ENCODE peak calls at places on chromosomes 7 and 10, in five cellular contexts. A is DMS79; M is activated naive CD8-positive, alpha-beta T cell treated with anti-CD3 and anti-CD28 coated beads, Interleukin-2, amount 50 U/mL, for 16 hours; N is hepatocyte; L is stimulated activated CD4-positive, alpha-beta T cell treated with anti-CD3 and anti-CD28 coated beads, Interleukin-1b, Interleukin-23, amount 100 ng/mL, for 1 hour. S is an unnamed sample.

GRCh38 chr7:107201795-107202450 is 33.1 kb downstream of the HBP1 start:
- DNase-seq in A (no peak), M (no peak), N (peak), L (no peak), S (peak)

GRCh38 chr7:135536160-135536559 is 21.6 kb upstream of the NUP205 start:
- DNase-seq in A (no peak), M (no peak), N (peak), L (no peak), S (no peak)

GRCh38 chr10:120580651-120581259 is 123.7 kb downstream of the PLPP4 start:
- DNase-seq in A (no peak), M (no peak), N (peak), L (no peak), S (peak)

GRCh38 chr7:12434012-12434642 is 30.5 kb upstream of the VWDE start:
- DNase-seq in A (no peak), M (no peak), N (no peak), L (no peak), S (no peak)

GRCh38 chr10:12214763-12215218 is 18.8 kb downstream of the CDC123 start:
- DNase-seq in A (no peak), M (no peak), N (peak), L (no peak), S (peak)

GRCh38 chr10:48286356-48286755 is 11.9 kb upstream of the FRMPD2 start:
- DNase-seq in A (no peak), M (no peak), N (no peak), L (no peak), S (no peak)

GRCh38 chr10:75951026-75951589 is 519.7 kb downstream of the LRMDA start:
- DNase-seq in A (no peak), M (no peak), N (no peak), L (no peak), S (no peak)

GRCh38 chr7:117322741-117323584 is at the start of gene WNT2:
- DNase-seq in A (no peak), M (no peak), N (peak), L (no peak), S (no peak)

GRCh38 chr7:112596260-112596659 is 115.5 kb downstream of the LSMEM1 start:
- DNase-seq in A (no peak), M (no peak), N (no peak), L (no peak), S (no peak)

GRCh38 chr7:33886100-33886623 is 19.2 kb upstream of the BMPER start:
- DNase-seq in A (no peak), M (no peak), N (peak), L (no peak), S (peak)

GRCh38 chr7:96199421-96199820 is 122.5 kb downstream of the SLC25A13 start:
- DNase-seq in A (no peak), M (no peak), N (no peak), L (no peak), S (no peak)

GRCh38 chr10:52446391-52446790 is 132.3 kb downstream of the DKK1 start:
- DNase-seq in A (no peak), M (no peak), N (no peak), L (no peak), S (no peak)

GRCh38 chr7:138776156-138776833 is 21.5 kb upstream of the TMEM213 start:
- DNase-seq in A (no peak), M (no peak), N (no peak), L (no peak), S (peak)

GRCh38 chr7:116990056-116990455 is 36.8 kb downstream of the ST7 start:
- DNase-seq in A (no peak), M (no peak), N (no peak), L (no peak), S (no peak)

GRCh38 chr7:604038-604883 is 84.6 kb upstream of the PDGFA start:
- DNase-seq in A (no peak), M (peak), N (no peak), L (peak), S (no peak)

GRCh38 chr10:86443936-86444335 is 77.3 kb upstream of the GRID1 start:
- DNase-seq in A (no peak), M (no peak), N (no peak), L (no peak), S (no peak)

GRCh38 chr10:77247076-77247561 is 390.5 kb downstream of the KCNMA1 start:
- DNase-seq in A (peak), M (no peak), N (peak), L (no peak), S (peak)

GRCh38 chr10:118980135-118980865 is 49.2 kb upstream of the NANOS1 start:
- DNase-seq in A (no peak), M (no peak), N (no peak), L (no peak), S (no peak)

GRCh38 chr10:132434405-132435005 is 37.5 kb downstream of the PWWP2B start:
- DNase-seq in A (no peak), M (peak), N (no peak), L (no peak), S (no peak)

GRCh38 chr10:70588255-70588654 is 14.3 kb downstream of the PRF1 start:
- DNase-seq in A (no peak), M (no peak), N (no peak), L (no peak), S (no peak)

GRCh38 chr7:24715171-24715570 is 42.1 kb downstream of the GSDME start:
- DNase-seq in A (no peak), M (no peak), N (no peak), L (no peak), S (no peak)

GRCh38 chr10:112835933-112836564 is 114.0 kb upstream of the TCF7L2 start:
- DNase-seq in A (no peak), M (no peak), N (no peak), L (no peak), S (no peak)

GRCh38 chr7:107725138-107725740 is 18.7 kb upstream of the CBLL1 start:
- DNase-seq in A (no peak), M (peak), N (peak), L (peak), S (no peak)

GRCh38 chr10:76779163-76779820 is 858.3 kb downstream of the KCNMA1 start:
- DNase-seq in A (no peak), M (no peak), N (peak), L (no peak), S (no peak)

GRCh38 chr7:90224204-90224603 is 12.7 kb downstream of the STEAP2 start:
- DNase-seq in A (no peak), M (no peak), N (no peak), L (no peak), S (no peak)

GRCh38 chr10:70849582-70850016 is 33.9 kb downstream of the SGPL1 start:
- DNase-seq in A (no peak), M (no peak), N (peak), L (no peak), S (no peak)

GRCh38 chr10:132585732-132586722 is 48.4 kb downstream of the INPP5A start:
- DNase-seq in A (no peak), M (no peak), N (no peak), L (no peak), S (no peak)

GRCh38 chr7:91373401-91373800 is 109.2 kb downstream of the FZD1 start:
- DNase-seq in A (no peak), M (no peak), N (no peak), L (no peak), S (no peak)

GRCh38 chr7:70380315-70381027 is 751.5 kb upstream of the GALNT17 start:
- DNase-seq in A (no peak), M (no peak), N (no peak), L (no peak), S (no peak)

GRCh38 chr10:79159141-79159619 is 90.4 kb downstream of the ZMIZ1 start:
- DNase-seq in A (no peak), M (no peak), N (no peak), L (no peak), S (no peak)

GRCh38 chr7:8190121-8190895 is 71.7 kb downstream of the ICA1 start:
- DNase-seq in A (peak), M (peak), N (peak), L (peak), S (peak)

GRCh38 chr7:51278797-51279196 is 37.8 kb downstream of the COBL start:
- DNase-seq in A (no peak), M (no peak), N (no peak), L (no peak), S (no peak)